ENCODE peak calls at places on chromosomes 4 and X, in seven cellular contexts. Y, K, P, T, Z, H and I are unnamed samples.

GRCh38 chrX:134780908-134781307 is 122.6 kb upstream of the PLAC1 start:
- DNase-seq in Y (no peak), K (no peak), P (no peak), T (peak), Z (no peak), H (no peak), I (no peak)

GRCh38 chr4:94673961-94674360 is 83.8 kb upstream of the BMPR1B start:
- DNase-seq in Y (no peak), K (peak), P (no peak), T (no peak), Z (no peak), H (no peak), I (no peak)

GRCh38 chr4:119307606-119308005 is 14.3 kb downstream of the FABP2 start:
- DNase-seq in Y (no peak), K (no peak), P (no peak), T (no peak), Z (no peak), H (no peak), I (no peak)

GRCh38 chr4:169619518-169619957 is 840 bp upstream of the CLCN3 start:
- DNase-seq in Y (peak), K (peak), P (peak), T (peak), Z (peak), H (peak), I (peak)

GRCh38 chrX:107731831-107732502 is 43.6 kb downstream of the TSC22D3 start:
- DNase-seq in Y (peak), K (peak), P (peak), T (peak), Z (peak), H (peak), I (peak)

GRCh38 chr4:110005461-110006056 is 92.9 kb downstream of the EGF start:
- DNase-seq in Y (no peak), K (no peak), P (no peak), T (no peak), Z (peak), H (peak), I (no peak)

GRCh38 chrX:83916525-83916924 is 55.6 kb downstream of the CYLC1 start:
- DNase-seq in Y (no peak), K (no peak), P (no peak), T (no peak), Z (peak), H (peak), I (no peak)

GRCh38 chrX:132292753-132293152 is 73.5 kb upstream of the RAP2C start:
- DNase-seq in Y (no peak), K (no peak), P (no peak), T (no peak), Z (no peak), H (peak), I (no peak)

GRCh38 chrX:15221321-15221720 is 48.6 kb downstream of the ASB9 start:
- DNase-seq in Y (no peak), K (no peak), P (no peak), T (no peak), Z (no peak), H (no peak), I (no peak)